ENCODE peak calls at places on chromosomes 12 and 14, in five cellular contexts. Q is IMR-90, X is heart left ventricle, K is body of pancreas, P is stomach. L is an unnamed sample. For H3K4me1 and H3K27me3, the result is how much of the 10 kb centered on the place peaks cover.

GRCh38 chr12:95995238-95996031 is 709 bp downstream of the HAL start:
- DNase-seq in Q (no peak), X (no peak), K (no peak), P (no peak), L (no peak)

GRCh38 chr12:101962486-101962885 is 85.1 kb downstream of the DRAM1 start:
- DNase-seq in Q (peak), X (no peak), K (no peak), P (no peak), L (no peak)

GRCh38 chr14:92456215-92457017 is 57.2 kb upstream of the RIN3 start:
- DNase-seq in Q (peak), X (peak), K (no peak), P (peak), L (peak)

GRCh38 chr14:75822522-75823288 is 159.1 kb downstream of the TGFB3 start:
- DNase-seq in Q (peak), X (no peak), K (no peak), P (no peak), L (no peak)

GRCh38 chr12:1505576-1505975 is 88.8 kb downstream of the FBXL14 start:
- DNase-seq in Q (no peak), X (no peak), K (no peak), P (no peak), L (no peak)

GRCh38 chr14:91063119-91063518 is 2.7 kb upstream of the RPS6KA5 start:
- DNase-seq in Q (no peak), X (no peak), K (no peak), P (no peak), L (no peak)

GRCh38 chr14:67343601-67344230 is 15.9 kb downstream of the ATP6V1D start:
- DNase-seq in Q (no peak), X (no peak), K (no peak), P (no peak), L (no peak)

GRCh38 chr12:91772411-91772810 is 373.2 kb downstream of the BTG1 start:
- DNase-seq in Q (peak), X (no peak), K (no peak), P (no peak), L (no peak)

GRCh38 chr12:11771356-11771755 is 121.9 kb downstream of the ETV6 start:
- DNase-seq in Q (peak), X (no peak), K (no peak), P (no peak), L (no peak)

GRCh38 chr12:42910656-42911055 is 321.1 kb upstream of the PRICKLE1 start:
- DNase-seq in Q (no peak), X (no peak), K (no peak), P (no peak), L (no peak)

GRCh38 chr12:101925352-101925751 is 48.0 kb downstream of the DRAM1 start:
- DNase-seq in Q (peak), X (peak), K (peak), P (peak), L (peak)

GRCh38 chr14:23442721-23443356 is 7.4 kb upstream of the MYH7 start:
- DNase-seq in Q (no peak), X (peak), K (no peak), P (no peak), L (no peak)

GRCh38 chr12:124286414-124286813 is 8.5 kb upstream of the RFLNA start:
- DNase-seq in Q (no peak), X (no peak), K (no peak), P (no peak), L (no peak)

GRCh38 chr14:71497645-71498086 is 434.6 kb upstream of the RGS6 start:
- DNase-seq in Q (peak), X (no peak), K (no peak), P (no peak), L (no peak)

GRCh38 chr14:87152701-87153100 is 840.3 kb downstream of the GALC start:
- DNase-seq in Q (no peak), X (no peak), K (no peak), P (no peak), L (no peak)

GRCh38 chr12:5039815-5040214 is 3.9 kb upstream of the KCNA5 start:
- DNase-seq in Q (no peak), X (no peak), K (no peak), P (no peak), L (no peak)

GRCh38 chr12:116727902-116728301 is 10.0 kb downstream of the SPRING1 start:
- DNase-seq in Q (no peak), X (no peak), K (no peak), P (no peak), L (no peak)

GRCh38 chr12:89252284-89252683 is 100.0 kb downstream of the DUSP6 start:
- DNase-seq in Q (peak), X (no peak), K (no peak), P (no peak), L (no peak)

GRCh38 chr12:6771091-6771495 is 1.2 kb upstream of the LAG3 start:
- DNase-seq in Q (no peak), X (no peak), K (no peak), P (no peak), L (peak)

GRCh38 chr12:82765971-82766705 is 79.4 kb downstream of the TMTC2 start:
- DNase-seq in Q (no peak), X (no peak), K (no peak), P (no peak), L (no peak)

GRCh38 chr14:92865674-92866073 is 57.3 kb upstream of the CHGA start:
- DNase-seq in Q (no peak), X (no peak), K (no peak), P (no peak), L (no peak)

GRCh38 chr14:24665440-24665991 is 31.5 kb upstream of the GZMB start:
- DNase-seq in Q (no peak), X (no peak), K (no peak), P (no peak), L (no peak)

GRCh38 chr12:72982351-72982750 is 710.2 kb downstream of the TRHDE start:
- DNase-seq in Q (no peak), X (no peak), K (no peak), P (no peak), L (no peak)

DNA sequence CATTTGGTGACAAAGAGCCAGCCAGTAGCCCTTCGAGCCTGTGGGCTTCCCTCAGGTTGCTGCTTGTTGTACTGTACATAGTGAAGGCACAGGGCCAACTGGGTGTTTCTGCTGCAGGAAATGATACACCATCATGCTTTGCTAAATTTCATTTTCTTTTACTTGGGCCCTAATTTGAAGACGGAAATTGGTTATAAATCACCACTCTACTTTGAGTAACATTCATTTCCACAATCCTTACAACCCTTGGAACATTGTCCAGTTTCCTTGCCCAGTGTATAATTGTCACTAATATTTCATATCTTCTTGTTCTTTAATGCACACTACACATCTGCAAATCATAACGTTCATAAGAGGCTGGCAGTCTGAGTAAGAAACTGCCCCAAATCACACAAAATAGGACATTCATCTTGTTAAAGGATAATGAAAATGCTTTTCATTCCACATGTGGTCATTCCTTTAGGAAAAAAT is 30.2 kb downstream of the MSRB3 start:
- DNase-seq in Q (peak), X (no peak), K (no peak), P (no peak), L (peak)
- H3K4me1 ChIP-seq in Q (under half), X (under half), K (under half), P (under half), L (under half)

DNA sequence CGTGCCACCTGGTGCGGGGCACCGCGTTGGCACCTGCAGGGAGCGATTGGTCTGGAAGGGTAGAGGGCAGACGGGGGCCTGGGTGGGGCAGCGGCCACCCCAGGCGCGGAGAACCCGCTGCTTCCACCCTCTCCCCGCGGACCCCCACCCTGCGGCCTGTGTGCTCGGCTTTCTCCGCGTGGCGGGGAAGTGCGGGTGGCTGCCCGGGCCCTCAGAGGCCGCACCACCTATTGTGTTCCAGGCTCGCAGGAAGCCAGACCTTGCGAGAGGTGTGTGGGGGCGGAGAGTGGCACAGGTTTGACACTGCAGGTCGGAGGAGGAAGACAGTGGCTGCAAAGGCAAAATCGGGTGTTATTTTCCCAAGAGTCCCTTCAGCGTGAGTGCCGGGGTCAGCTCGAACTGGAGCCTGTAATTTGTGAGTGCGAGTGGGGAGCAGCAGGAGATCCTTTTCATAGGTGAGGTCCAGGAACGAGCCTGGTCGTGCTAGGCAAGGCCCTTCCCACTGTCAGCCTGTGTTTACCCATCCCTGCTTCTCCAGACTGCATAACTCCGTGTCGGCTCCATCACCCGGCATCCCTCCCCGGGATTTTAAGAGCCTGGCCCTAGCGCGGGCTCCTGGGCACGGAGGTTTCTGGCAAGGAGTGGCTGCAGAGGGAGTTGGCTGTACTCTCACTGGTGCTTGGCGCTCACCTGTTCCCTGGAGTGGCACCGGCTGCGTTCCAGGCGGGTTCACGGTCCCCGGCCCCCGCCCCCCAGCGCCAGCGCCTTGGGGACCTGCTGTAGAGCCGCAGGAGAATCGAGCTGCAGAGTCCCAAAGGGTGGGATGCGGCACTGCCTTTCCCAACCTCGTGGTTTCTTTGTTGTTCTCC is 930 bp downstream of the TBC1D30 start:
- DNase-seq in Q (no peak), X (no peak), K (no peak), P (peak), L (no peak)
- H3K27me3 ChIP-seq in Q (under half), X (under half), K (under half), P (half or more), L (under half)

GRCh38 chr12:26360062-26360461 is 164.7 kb downstream of the SSPN start:
- DNase-seq in Q (no peak), X (no peak), K (no peak), P (no peak), L (peak)
- TF ChIP-seq POLR2A in Q (no peak), X (no peak), K (no peak), P (no peak), L (no peak)

GRCh38 chr12:16564675-16565074 is 41.3 kb downstream of the LMO3 start:
- DNase-seq in Q (no peak), X (no peak), K (no peak), P (no peak), L (no peak)
- H3K4me1 ChIP-seq in Q (under half), X (under half), K (under half), P (under half), L (under half)

GRCh38 chr12:57724003-57724935 is 14.3 kb downstream of the AGAP2 start:
- DNase-seq in Q (no peak), X (peak), K (no peak), P (no peak), L (no peak)
- H3K27me3 ChIP-seq in Q (under half), X (under half), K (under half), P (under half), L (under half)

GRCh38 chr12:122420471-122421262 is 1.8 kb downstream of the CLIP1 start:
- DNase-seq in Q (no peak), X (no peak), K (peak), P (no peak), L (no peak)

GRCh38 chr12:122423258-122424165 is 1.0 kb upstream of the CLIP1 start:
- DNase-seq in Q (peak), X (peak), K (no peak), P (no peak), L (peak)

GRCh38 chr12:122422769-122423257 is 344 bp upstream of the CLIP1 start:
- DNase-seq in Q (peak), X (peak), K (peak), P (no peak), L (peak)

GRCh38 chr12:122421263-122421814 is 1.1 kb downstream of the CLIP1 start:
- DNase-seq in Q (peak), X (peak), K (peak), P (peak), L (peak)

GRCh38 chr12:122421815-122422737 is at the start of gene CLIP1:
- DNase-seq in Q (peak), X (peak), K (peak), P (peak), L (peak)
- TF ChIP-seq POLR2A in Q (peak), X (no peak), K (peak), P (no peak), L (peak)

GRCh38 chr12:49058366-49059062 is 2.1 kb downstream of the KMT2D start:
- DNase-seq in Q (no peak), X (no peak), K (no peak), P (no peak), L (no peak)
- H3K4me1 ChIP-seq in Q (under half), X (half or more), K (half or more), P (half or more), L (under half)

DNA sequence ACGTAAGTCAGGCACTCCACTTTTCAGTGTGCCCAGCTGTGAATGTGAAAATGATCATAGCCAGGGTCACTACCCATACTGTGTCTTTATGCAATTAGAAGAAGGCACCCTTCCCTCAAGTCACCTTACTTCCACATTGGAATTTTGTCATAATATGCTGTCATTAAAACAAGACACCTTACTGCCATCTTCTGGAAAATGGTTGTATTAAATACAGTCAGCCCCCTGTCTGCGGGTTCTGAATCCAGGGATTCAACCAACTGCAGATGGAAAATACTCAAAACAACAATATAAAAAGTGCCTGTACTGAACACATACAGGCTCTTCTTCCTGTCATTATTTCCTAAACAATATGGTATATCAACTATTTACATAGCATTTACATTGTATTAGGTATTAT is 70.2 kb upstream of the TBX5 start:
- DNase-seq in Q (peak), X (no peak), K (no peak), P (no peak), L (no peak)
- H3K27me3 ChIP-seq in Q (under half), X (under half), K (under half), P (half or more), L (half or more)

GRCh38 chr14:84533181-84533580 is 996.8 kb upstream of the FLRT2 start:
- DNase-seq in Q (no peak), X (no peak), K (no peak), P (no peak), L (no peak)

GRCh38 chr14:84523746-84524145 is 1006.2 kb upstream of the FLRT2 start:
- DNase-seq in Q (no peak), X (no peak), K (no peak), P (no peak), L (no peak)

DNA sequence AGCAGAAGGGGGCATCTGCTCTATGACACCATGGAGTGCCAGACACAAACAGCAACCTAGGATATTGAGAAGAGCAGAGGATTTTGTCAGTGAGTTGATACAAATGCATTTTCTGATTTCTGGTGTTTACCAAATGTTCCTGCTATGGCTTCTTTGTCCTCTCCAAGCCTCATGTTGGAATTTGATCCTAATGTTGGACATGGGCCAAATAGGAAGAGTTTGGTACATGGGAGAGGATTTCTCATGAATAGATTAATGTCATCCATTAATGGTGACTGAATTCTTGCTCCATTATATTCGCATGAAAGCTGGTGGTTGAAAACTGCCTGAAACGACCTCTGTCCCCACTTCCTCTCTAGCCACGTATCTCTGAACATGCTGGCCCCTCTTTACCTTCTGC is 1002.2 kb upstream of the FLRT2 start:
- DNase-seq in Q (no peak), X (no peak), K (no peak), P (no peak), L (no peak)
- TF ChIP-seq POLR2A in Q (no peak), X (no peak), K (no peak), P (no peak), L (no peak)

GRCh38 chr12:27191531-27191930 is 52.6 kb upstream of the STK38L start:
- DNase-seq in Q (no peak), X (no peak), K (no peak), P (no peak), L (no peak)
- H3K4me1 ChIP-seq in Q (under half), X (under half), K (under half), P (under half), L (under half)